ENCODE peak calls at places on chromosomes 16 and 17, in five cellular contexts. E is K562, F is SK-N-SH, G is HepG2, K is GM12878. Q is an unnamed sample.

GRCh38 chr16:53502331-53503269 is at the start of gene AKTIP:
- DNase-seq in E (peak), F (peak), K (no peak), G (no peak), Q (peak)

GRCh38 chr17:75684924-75685323 is 17.8 kb downstream of the SAP30BP start:
- DNase-seq in K (no peak), G (no peak), F (no peak), E (no peak), Q (no peak)

GRCh38 chr17:83161298-83162034 is 82.1 kb downstream of the METRNL start:
- DNase-seq in E (no peak), F (no peak), K (no peak), G (peak), Q (peak)

GRCh38 chr17:8151641-8152111 is 528 bp downstream of the PER1 start:
- DNase-seq in F (no peak), K (no peak), G (no peak), E (no peak), Q (peak)

GRCh38 chr16:81106826-81107503 is 10.8 kb upstream of the GCSH start:
- DNase-seq in G (peak), E (no peak), K (no peak), F (no peak), Q (no peak)

GRCh38 chr16:71514476-71514875 is 11.8 kb upstream of the CHST4 start:
- DNase-seq in G (no peak), E (no peak), K (no peak), F (no peak), Q (no peak)

GRCh38 chr17:52470553-52470952 is 312.0 kb upstream of the CA10 start:
- DNase-seq in K (no peak), G (no peak), E (no peak), F (no peak), Q (no peak)

GRCh38 chr17:55693244-55694216 is 29.1 kb downstream of the TMEM100 start:
- DNase-seq in K (no peak), F (peak), G (no peak), E (no peak), Q (peak)

GRCh38 chr16:23544436-23544835 is 12.7 kb downstream of the EARS2 start:
- DNase-seq in K (no peak), F (no peak), E (no peak), G (no peak), Q (no peak)
- TF ChIP-seq SMC3 in K (no peak), F (no peak), E (no peak), G (no peak), Q (no peak)

DNA sequence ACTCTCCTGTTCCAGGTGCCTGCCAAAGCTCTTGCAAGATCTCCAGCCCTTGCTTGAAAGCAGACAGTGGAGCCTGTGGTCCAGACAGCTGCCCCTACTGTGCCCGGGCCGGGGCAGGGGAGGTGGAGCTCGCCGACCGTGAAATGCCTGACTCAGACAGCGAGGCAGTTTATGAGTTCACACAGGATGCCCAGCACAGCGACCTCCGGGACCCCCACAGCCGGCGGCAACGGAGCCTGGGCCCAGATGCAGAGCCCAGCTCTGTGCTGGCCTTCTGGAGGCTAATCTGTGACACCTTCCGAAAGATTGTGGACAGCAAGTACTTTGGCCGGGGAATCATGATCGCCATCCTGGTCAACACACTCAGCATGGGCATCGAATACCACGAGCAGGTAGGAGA is 17.7 kb downstream of the CACNA1G start:
- DNase-seq in K (no peak), F (no peak), E (no peak), G (no peak), Q (no peak)
- TF ChIP-seq MXI1 in K (no peak), F (no peak), E (no peak), G (no peak), Q (no peak)

GRCh38 chr16:12092347-12092882 is 115.9 kb downstream of the SNX29 start:
- DNase-seq in G (peak), K (no peak), F (no peak), E (no peak), Q (peak)

GRCh38 chr16:12087901-12088364 is 111.4 kb downstream of the SNX29 start:
- DNase-seq in K (no peak), F (peak), E (no peak), G (no peak), Q (no peak)

GRCh38 chr16:12089492-12090161 is 113.1 kb downstream of the SNX29 start:
- DNase-seq in F (no peak), K (no peak), G (peak), E (peak), Q (peak)

GRCh38 chr16:12091569-12092346 is 115.2 kb downstream of the SNX29 start:
- DNase-seq in K (no peak), G (no peak), F (no peak), E (no peak), Q (no peak)

GRCh38 chr16:12090162-12090552 is 113.6 kb downstream of the SNX29 start:
- DNase-seq in F (no peak), K (no peak), G (no peak), E (no peak), Q (no peak)
- TF ChIP-seq SMC3 in F (no peak), K (no peak), G (no peak), E (no peak), Q (no peak)

DNA sequence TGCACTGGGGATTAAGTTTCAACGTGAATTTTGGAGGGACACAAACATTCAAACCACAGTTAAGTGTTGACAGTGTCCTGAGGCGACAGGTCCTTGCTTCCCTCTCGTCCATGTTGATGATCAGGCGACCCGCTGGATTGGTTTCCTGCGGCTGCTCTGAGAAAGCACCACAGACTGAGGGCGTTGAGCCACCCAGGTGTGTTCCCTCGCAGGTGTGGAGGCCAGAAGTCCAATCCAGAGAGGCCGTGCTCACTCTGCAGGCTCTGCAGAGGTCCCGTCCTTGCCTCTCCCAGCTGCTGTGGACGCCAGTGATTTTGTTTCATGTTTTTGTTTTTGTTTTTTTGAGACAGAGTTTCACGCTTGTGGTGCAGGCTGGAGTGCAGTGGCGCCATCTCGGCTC is 22.4 kb upstream of the CBX2 start:
- DNase-seq in K (no peak), F (no peak), G (no peak), E (no peak), Q (no peak)
- TF ChIP-seq MXI1 in K (no peak), F (no peak), G (no peak), E (no peak), Q (no peak)

GRCh38 chr16:62977876-62978275 is 941.6 kb upstream of the CDH8 start:
- DNase-seq in E (no peak), F (no peak), K (no peak), G (no peak), Q (no peak)
- TF ChIP-seq SMC3 in E (no peak), F (no peak), K (no peak), G (no peak), Q (no peak)